ENCODE peak calls at places on chromosomes 12 and 14, in seven cellular contexts. J, E, M, C, U, S and Z are unnamed samples. For H3K9me3, the result is how much of the 10 kb centered on the place peaks cover.

GRCh38 chr14:104294983-104295680 is 156.7 kb downstream of the KIF26A start:
- DNase-seq in S (no peak), C (no peak), M (peak), J (no peak), E (no peak), U (no peak), Z (no peak)

GRCh38 chr14:33930464-33930863 is 20.4 kb downstream of the EGLN3 start:
- DNase-seq in J (no peak), E (no peak), C (no peak), S (no peak), U (no peak), M (no peak), Z (no peak)

GRCh38 chr14:55539975-55540374 is 40.0 kb upstream of the KTN1 start:
- DNase-seq in J (no peak), U (no peak), S (no peak), C (no peak), M (no peak), E (no peak), Z (no peak)

GRCh38 chr14:83300454-83301064 is 1766.9 kb upstream of the SEL1L start:
- DNase-seq in U (no peak), C (peak), M (no peak), J (peak), S (no peak), E (no peak), Z (peak)

GRCh38 chr12:95118788-95119179 is 45.4 kb upstream of the NR2C1 start:
- DNase-seq in E (no peak), J (no peak), M (no peak), S (no peak), U (no peak), C (peak), Z (no peak)

GRCh38 chr12:60935981-60936761 is 1324.0 kb upstream of the USP15 start:
- DNase-seq in E (no peak), C (no peak), M (no peak), U (no peak), J (no peak), S (no peak), Z (no peak)

GRCh38 chr14:99529899-99530298 is 48.7 kb downstream of the CCNK start:
- DNase-seq in S (no peak), C (peak), U (no peak), E (no peak), J (no peak), M (no peak), Z (no peak)

GRCh38 chr12:51188359-51189051 is 15.6 kb upstream of the TFCP2 start:
- DNase-seq in J (peak), U (no peak), M (no peak), S (no peak), C (no peak), E (peak), Z (no peak)

GRCh38 chr12:4273651-4274395 is at the start of gene CCND2:
- DNase-seq in M (peak), E (peak), S (peak), C (peak), U (peak), J (peak), Z (peak)

GRCh38 chr14:45287609-45288008 is 34.6 kb upstream of the MIS18BP1 start:
- DNase-seq in U (no peak), J (no peak), M (no peak), C (no peak), S (no peak), E (no peak), Z (no peak)

GRCh38 chr12:80041691-80042090 is 57.6 kb upstream of the OTOGL start:
- DNase-seq in M (no peak), C (peak), J (no peak), E (no peak), S (no peak), U (no peak), Z (no peak)

GRCh38 chr12:4604684-4605193 is 42.7 kb downstream of the DYRK4 start:
- DNase-seq in S (peak), J (peak), E (peak), M (peak), U (peak), C (peak), Z (peak)

GRCh38 chr14:101350021-101350420 is 211.3 kb upstream of the DIO3 start:
- DNase-seq in E (no peak), C (no peak), S (no peak), J (no peak), U (no peak), M (no peak), Z (no peak)

GRCh38 chr12:42912367-42912766 is 322.8 kb upstream of the PRICKLE1 start:
- DNase-seq in U (no peak), M (no peak), S (no peak), C (no peak), E (no peak), J (no peak), Z (no peak)

GRCh38 chr12:122035292-122035691 is 13.6 kb downstream of the BCL7A start:
- DNase-seq in M (no peak), C (no peak), S (no peak), U (no peak), E (no peak), J (no peak), Z (no peak)

GRCh38 chr14:79856357-79856756 is 354.9 kb downstream of the DIO2 start:
- DNase-seq in U (no peak), C (peak), J (no peak), E (no peak), S (no peak), M (no peak), Z (no peak)

GRCh38 chr12:65696227-65696626 is 128.1 kb upstream of the HMGA2 start:
- DNase-seq in J (no peak), C (peak), U (no peak), S (no peak), M (no peak), E (no peak), Z (no peak)

GRCh38 chr12:64392221-64392620 is 1.7 kb upstream of the C12orf56 start:
- DNase-seq in C (peak), E (no peak), M (no peak), U (no peak), S (no peak), J (peak), Z (no peak)

DNA sequence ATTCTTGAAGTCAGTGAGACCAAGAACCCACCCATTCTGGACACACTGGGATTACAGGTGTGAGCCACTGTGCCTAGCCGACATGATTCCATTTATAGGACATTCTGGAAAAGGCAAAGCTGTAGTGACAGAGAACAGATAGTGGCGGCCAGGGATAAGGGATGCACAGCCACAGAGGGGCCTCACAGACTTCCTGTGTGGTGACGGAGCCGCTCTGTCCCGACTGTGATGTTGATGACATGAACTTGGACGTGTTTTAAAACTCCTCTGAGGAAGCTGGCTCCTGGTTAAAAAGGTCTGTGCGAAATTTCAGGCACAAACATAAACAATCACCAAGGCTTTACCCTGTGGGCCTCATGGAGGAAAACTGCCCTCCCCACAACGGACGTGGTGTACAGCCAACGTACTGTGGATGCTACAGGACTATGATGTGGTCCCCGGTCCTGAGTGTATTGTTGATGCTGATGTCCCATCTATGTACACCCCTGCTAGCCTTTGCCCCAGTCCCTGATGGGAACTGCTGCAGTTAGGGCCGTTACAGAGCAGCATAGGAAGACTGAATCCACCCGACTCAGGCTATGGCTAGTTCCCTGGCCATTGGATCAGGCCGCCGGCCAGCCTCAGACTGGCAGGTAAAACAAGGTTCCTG is 15.9 kb downstream of the ZNF605 start:
- DNase-seq in J (no peak), M (no peak), E (no peak), U (no peak), C (no peak), S (no peak), Z (no peak)
- H3K9me3 ChIP-seq in J (under half), M (under half), E (half or more), U (under half), C (under half), S (half or more), Z (under half)

GRCh38 chr12:1053690-1054089 is 62.7 kb downstream of the ERC1 start:
- DNase-seq in C (no peak), M (no peak), U (no peak), E (no peak), J (no peak), S (no peak), Z (no peak)

GRCh38 chr12:1056390-1056789 is 65.4 kb downstream of the ERC1 start:
- DNase-seq in U (no peak), J (no peak), S (no peak), E (no peak), M (no peak), C (no peak), Z (no peak)

GRCh38 chr12:1054103-1054838 is 63.2 kb downstream of the ERC1 start:
- DNase-seq in C (no peak), U (no peak), E (no peak), M (no peak), J (no peak), S (no peak), Z (peak)

GRCh38 chr12:1059162-1059561 is 68.1 kb downstream of the ERC1 start:
- DNase-seq in M (no peak), J (no peak), S (no peak), U (no peak), C (no peak), E (no peak), Z (no peak)

GRCh38 chr12:1058423-1058822 is 67.4 kb downstream of the ERC1 start:
- DNase-seq in M (no peak), S (no peak), E (no peak), C (no peak), J (no peak), U (no peak), Z (no peak)
- H3K9me3 ChIP-seq in M (under half), S (under half), E (under half), C (under half), J (under half), U (under half), Z (under half)

DNA sequence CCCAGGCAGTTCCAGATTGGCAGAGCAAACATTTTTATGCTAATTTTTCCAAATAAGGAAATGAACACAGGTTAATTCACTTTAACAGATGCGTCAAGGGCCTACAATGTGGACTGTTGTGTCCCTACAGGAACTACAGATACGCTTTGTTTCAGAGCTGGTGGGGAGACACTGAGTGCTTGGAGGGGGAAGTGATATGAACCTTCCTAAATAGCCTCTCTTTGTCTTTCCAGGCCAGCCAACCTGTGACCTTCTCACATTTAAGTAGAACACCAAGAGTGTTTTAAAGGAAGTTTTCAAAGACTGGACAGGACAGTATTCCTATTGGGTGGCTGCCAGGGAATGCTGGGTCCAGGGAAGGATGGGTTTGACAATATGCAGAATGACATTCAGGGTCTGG is 141.3 kb downstream of the ZNF664 start:
- DNase-seq in U (no peak), M (no peak), C (no peak), S (no peak), E (no peak), J (peak), Z (no peak)
- H3K9me3 ChIP-seq in U (under half), M (under half), C (under half), S (under half), E (under half), J (under half), Z (under half)

GRCh38 chr12:131220007-131220685 is 266.4 kb downstream of the ADGRD1 start:
- DNase-seq in C (no peak), J (no peak), S (no peak), M (no peak), U (no peak), E (no peak), Z (no peak)

GRCh38 chr12:131221061-131221945 is 267.6 kb downstream of the ADGRD1 start:
- DNase-seq in E (no peak), J (no peak), S (no peak), U (no peak), C (no peak), M (no peak), Z (no peak)

GRCh38 chr12:131217024-131217586 is 263.4 kb downstream of the ADGRD1 start:
- DNase-seq in S (no peak), J (no peak), U (no peak), M (no peak), E (no peak), C (no peak), Z (no peak)

GRCh38 chr12:131219173-131220006 is 265.7 kb downstream of the ADGRD1 start:
- DNase-seq in E (no peak), M (no peak), S (no peak), C (no peak), U (no peak), J (no peak), Z (no peak)

DNA sequence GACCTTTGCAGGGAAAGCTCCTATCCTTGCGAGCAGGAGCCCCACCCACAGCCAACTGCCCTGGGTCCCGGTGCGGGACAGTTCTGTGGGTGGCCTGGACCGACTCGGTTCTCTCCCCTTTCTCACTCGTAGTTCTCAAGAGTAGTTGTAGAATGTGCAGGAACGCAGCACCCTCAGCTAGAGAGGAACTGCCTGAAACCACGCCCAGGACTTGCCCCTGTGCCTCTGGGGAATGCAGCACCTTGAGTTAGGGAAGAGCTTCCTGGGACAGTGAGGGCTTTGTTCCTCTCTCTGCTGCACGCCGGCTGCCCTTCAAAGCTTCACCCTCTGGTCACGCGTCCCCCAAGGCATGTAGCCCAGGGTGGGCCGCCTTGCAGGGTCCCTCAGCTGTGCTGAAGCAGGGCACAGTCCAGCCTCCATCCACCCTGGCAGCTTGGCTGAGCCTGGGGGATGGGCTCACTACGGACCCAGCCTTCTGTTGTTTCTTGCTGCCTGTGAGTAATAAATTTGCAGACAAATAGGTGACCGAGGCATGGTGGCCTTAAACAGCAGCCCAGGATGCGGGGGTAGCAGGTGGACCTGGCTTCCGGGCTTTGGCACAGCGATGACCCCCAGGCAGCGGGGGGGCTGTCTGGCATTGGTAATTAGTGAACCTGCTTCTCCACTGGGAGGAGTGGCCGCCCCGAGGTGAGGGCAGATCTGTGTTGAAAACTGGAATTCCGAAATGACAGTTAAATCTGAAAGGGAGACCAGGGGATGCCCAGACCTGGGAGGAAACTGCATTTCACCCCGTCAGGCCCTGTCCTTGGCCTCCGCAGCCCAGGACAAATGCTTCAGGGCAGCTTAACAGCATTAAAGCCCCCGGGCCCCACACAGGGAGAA is 264.8 kb downstream of the ADGRD1 start:
- DNase-seq in C (no peak), S (no peak), J (peak), M (no peak), U (no peak), E (no peak), Z (no peak)
- H3K9me3 ChIP-seq in C (under half), S (under half), J (under half), M (under half), U (under half), E (under half), Z (under half)